ENCODE peak calls at places on chromosomes 2 and 18, in four cellular contexts. One of them, this sample, is unnamed.

GRCh38 chr18:55290898-55291297 is 297.1 kb downstream of the TCF4 start:
- DNase-seq in prostate gland: no peak
- DNase-seq in GM12891: no peak
- DNase-seq in transverse colon: no peak
- DNase-seq in this sample: no peak

GRCh38 chr2:115303-115702 is 69.0 kb upstream of the FAM110C start:
- DNase-seq in prostate gland: no peak
- DNase-seq in GM12891: no peak
- DNase-seq in transverse colon: no peak
- DNase-seq in this sample: no peak

GRCh38 chr18:60162390-60162789 is 210.2 kb downstream of the MC4R start:
- DNase-seq in prostate gland: no peak
- DNase-seq in GM12891: no peak
- DNase-seq in transverse colon: no peak
- DNase-seq in this sample: no peak

GRCh38 chr18:5424903-5425302 is 118.9 kb downstream of the EPB41L3 start:
- DNase-seq in prostate gland: no peak
- DNase-seq in GM12891: no peak
- DNase-seq in transverse colon: no peak
- DNase-seq in this sample: peak; percentile 25

GRCh38 chr2:176074919-176075425 is 8.8 kb downstream of the EVX2 start:
- DNase-seq in prostate gland: no peak
- DNase-seq in GM12891: no peak
- DNase-seq in transverse colon: no peak
- DNase-seq in this sample: no peak

GRCh38 chr2:45962522-45962921 is 311.0 kb downstream of the PRKCE start:
- DNase-seq in prostate gland: no peak
- DNase-seq in GM12891: no peak
- DNase-seq in transverse colon: no peak
- DNase-seq in this sample: peak; percentile 68

GRCh38 chr2:98730053-98730850 is 680 bp downstream of the MGAT4A start:
- DNase-seq in prostate gland: peak; percentile 68
- DNase-seq in GM12891: no peak
- DNase-seq in transverse colon: peak; percentile 70
- DNase-seq in this sample: peak; percentile 80

GRCh38 chr2:180195847-180196246 is 188.8 kb upstream of the CWC22 start:
- DNase-seq in prostate gland: no peak
- DNase-seq in GM12891: no peak
- DNase-seq in transverse colon: no peak
- DNase-seq in this sample: no peak

GRCh38 chr2:68646303-68646702 is 2.9 kb downstream of the PROKR1 start:
- DNase-seq in prostate gland: no peak
- DNase-seq in GM12891: no peak
- DNase-seq in transverse colon: no peak
- DNase-seq in this sample: no peak

GRCh38 chr2:84980263-84980983 is 9.5 kb downstream of the KCMF1 start:
- DNase-seq in prostate gland: no peak
- DNase-seq in GM12891: no peak
- DNase-seq in transverse colon: no peak
- DNase-seq in this sample: no peak

GRCh38 chr2:102317715-102318114 is 6.4 kb downstream of the IL1RL1 start:
- DNase-seq in prostate gland: no peak
- DNase-seq in GM12891: no peak
- DNase-seq in transverse colon: no peak
- DNase-seq in this sample: no peak

GRCh38 chr2:160305081-160305750 is 105.1 kb upstream of the ITGB6 start:
- DNase-seq in prostate gland: no peak
- DNase-seq in GM12891: no peak
- DNase-seq in transverse colon: no peak
- DNase-seq in this sample: no peak

GRCh38 chr2:95531254-95531771 is 46.8 kb upstream of the TRIM43B start:
- DNase-seq in prostate gland: no peak
- DNase-seq in GM12891: no peak
- DNase-seq in transverse colon: no peak
- DNase-seq in this sample: no peak

GRCh38 chr2:95525294-95526035 is 40.9 kb upstream of the TRIM43B start:
- DNase-seq in prostate gland: peak; percentile 25
- DNase-seq in GM12891: no peak
- DNase-seq in transverse colon: peak; percentile 45
- DNase-seq in this sample: peak; percentile 28

GRCh38 chr2:95524195-95524594 is 39.6 kb upstream of the TRIM43B start:
- DNase-seq in prostate gland: no peak
- DNase-seq in GM12891: no peak
- DNase-seq in transverse colon: no peak
- DNase-seq in this sample: no peak

GRCh38 chr2:95530734-95531133 is 46.2 kb upstream of the TRIM43B start:
- DNase-seq in prostate gland: no peak
- DNase-seq in GM12891: peak; percentile 8
- DNase-seq in transverse colon: no peak
- DNase-seq in this sample: no peak

GRCh38 chr2:95526360-95527341 is 42.1 kb upstream of the TRIM43B start:
- DNase-seq in prostate gland: peak; percentile 54
- DNase-seq in GM12891: peak; percentile 49
- DNase-seq in transverse colon: peak; percentile 74
- DNase-seq in this sample: peak; percentile 81
- TF ChIP-seq POLR2A in prostate gland: no peak
- TF ChIP-seq POLR2A in GM12891: peak; percentile 59
- TF ChIP-seq POLR2A in transverse colon: peak; percentile 63
- TF ChIP-seq POLR2A in this sample: peak; percentile 50

GRCh38 chr2:196639180-196640030 is at the start of gene CCDC150:
- DNase-seq in prostate gland: peak; percentile 88
- DNase-seq in GM12891: peak; percentile 92
- DNase-seq in transverse colon: peak; percentile 94
- DNase-seq in this sample: peak; percentile 93
- TF ChIP-seq POLR2A in prostate gland: peak; percentile 26
- TF ChIP-seq POLR2A in GM12891: peak; percentile 58
- TF ChIP-seq POLR2A in transverse colon: no peak
- TF ChIP-seq POLR2A in this sample: no peak

GRCh38 chr2:200306969-200307811 is 697 bp downstream of the SPATS2L start:
- DNase-seq in prostate gland: peak; percentile 41
- DNase-seq in GM12891: peak; percentile 36
- DNase-seq in transverse colon: peak; percentile 52
- DNase-seq in this sample: peak; percentile 64
- TF ChIP-seq POLR2A in prostate gland: peak; percentile 28
- TF ChIP-seq POLR2A in GM12891: no peak
- TF ChIP-seq POLR2A in transverse colon: no peak
- TF ChIP-seq POLR2A in this sample: peak; percentile 42

GRCh38 chr2:119756837-119757236 is 2.9 kb upstream of the PTPN4 start:
- DNase-seq in prostate gland: no peak
- DNase-seq in GM12891: no peak
- DNase-seq in transverse colon: peak; percentile 19
- DNase-seq in this sample: peak; percentile 77

GRCh38 chr2:119758881-119759450 is 756 bp upstream of the PTPN4 start:
- DNase-seq in prostate gland: no peak
- DNase-seq in GM12891: no peak
- DNase-seq in transverse colon: no peak
- DNase-seq in this sample: no peak

GRCh38 chr2:119760237-119760807 is 600 bp downstream of the PTPN4 start:
- DNase-seq in prostate gland: no peak
- DNase-seq in GM12891: no peak
- DNase-seq in transverse colon: peak; percentile 52
- DNase-seq in this sample: peak; percentile 48

GRCh38 chr2:119760876-119761275 is 1.2 kb downstream of the PTPN4 start:
- DNase-seq in prostate gland: no peak
- DNase-seq in GM12891: no peak
- DNase-seq in transverse colon: no peak
- DNase-seq in this sample: no peak

DNA sequence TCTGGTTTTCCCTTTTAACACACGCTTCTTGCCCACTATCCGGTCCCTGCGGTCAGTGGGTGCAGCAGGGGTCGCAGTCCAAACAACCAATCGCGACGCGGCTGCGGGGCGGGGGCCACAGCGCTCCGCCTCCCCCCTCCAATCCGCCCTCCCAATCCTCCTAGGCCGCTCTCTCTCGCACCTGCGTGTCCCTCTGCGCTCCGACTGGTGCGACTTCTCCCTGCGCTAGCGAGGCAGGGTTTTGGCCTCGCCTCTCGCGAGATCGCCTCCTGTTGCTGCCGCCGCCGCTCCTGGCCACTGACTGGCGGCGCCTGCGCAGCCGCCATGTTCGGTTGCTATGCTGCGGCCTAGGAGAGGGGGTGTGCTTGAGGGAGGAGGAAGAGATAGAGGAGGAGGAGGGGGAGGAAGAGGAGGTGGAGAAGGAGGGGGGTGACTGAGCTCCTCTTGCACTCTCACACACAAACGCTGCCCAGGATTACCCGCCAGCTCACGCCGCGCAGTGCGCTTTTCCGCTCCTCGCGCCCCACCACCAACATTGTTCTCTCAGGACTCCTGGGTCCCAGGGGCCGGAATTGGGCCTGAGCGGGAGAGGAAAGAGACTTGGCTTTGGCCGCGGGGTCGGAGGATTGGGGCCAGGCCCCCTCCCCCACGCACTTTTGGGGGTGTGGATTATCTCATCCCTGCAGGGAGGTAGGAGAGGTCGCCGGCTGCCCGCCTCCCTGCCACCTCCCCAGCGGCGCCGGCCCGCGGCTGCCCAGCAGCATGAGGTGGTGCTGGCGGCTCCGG is at the start of gene PTPN4:
- DNase-seq in prostate gland: peak; percentile 97
- DNase-seq in GM12891: peak; percentile 87
- DNase-seq in transverse colon: peak; percentile 98
- DNase-seq in this sample: peak; percentile 98
- TF ChIP-seq POLR2A in prostate gland: peak; percentile 82
- TF ChIP-seq POLR2A in GM12891: peak; percentile 84
- TF ChIP-seq POLR2A in transverse colon: peak; percentile 95
- TF ChIP-seq POLR2A in this sample: peak; percentile 97

DNA sequence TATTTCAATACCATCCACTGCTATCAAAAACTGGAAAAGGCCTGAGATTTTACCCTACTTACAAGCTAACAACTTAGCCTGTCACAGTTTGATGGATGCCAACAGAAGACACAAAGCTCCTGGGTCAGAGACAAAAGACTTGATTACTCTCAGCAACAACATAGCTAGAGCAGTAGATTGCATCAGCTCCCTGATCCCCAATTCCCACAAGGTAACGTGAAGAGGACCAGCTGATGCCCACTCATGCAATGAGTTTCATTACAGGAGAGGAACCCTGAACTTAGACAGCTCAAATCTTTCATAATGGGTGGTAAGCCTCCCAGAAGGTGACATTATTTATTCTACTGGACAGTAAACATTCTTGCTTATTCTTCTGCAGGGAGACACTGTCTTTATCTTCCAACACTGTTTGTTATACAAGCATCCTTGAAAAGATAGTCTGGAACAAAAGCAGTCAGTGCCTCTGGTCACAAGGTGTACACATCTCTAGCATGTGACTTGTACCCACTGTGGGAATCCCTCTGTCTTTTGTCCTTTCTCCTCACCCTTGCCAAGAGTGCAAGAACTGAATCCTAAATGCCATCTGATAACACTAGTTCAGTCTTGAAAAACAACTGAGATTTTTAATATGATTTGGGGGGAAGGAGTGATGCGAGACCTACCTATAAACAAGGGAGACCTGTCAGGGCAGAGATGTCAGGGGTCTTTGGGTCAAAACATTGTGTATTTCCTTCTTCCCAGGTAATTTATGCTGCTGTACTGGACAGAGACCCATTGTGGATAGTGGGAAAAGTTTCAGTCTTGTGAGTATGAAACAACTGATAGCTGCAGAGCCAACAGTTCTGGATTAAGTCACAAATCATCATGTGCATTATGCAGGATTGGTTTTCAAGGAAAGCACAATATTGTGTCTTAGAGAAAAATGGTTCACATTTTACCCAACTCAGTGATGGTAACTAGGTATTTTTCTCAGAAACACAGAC is 102.4 kb downstream of the AOX1 start:
- DNase-seq in prostate gland: no peak
- DNase-seq in GM12891: no peak
- DNase-seq in transverse colon: no peak
- DNase-seq in this sample: no peak
- TF ChIP-seq POLR2A in prostate gland: no peak
- TF ChIP-seq POLR2A in GM12891: no peak
- TF ChIP-seq POLR2A in transverse colon: no peak
- TF ChIP-seq POLR2A in this sample: no peak